ENCODE peak calls at places on chromosomes 5 and 9, in nine cellular contexts. One of them, this sample, is unnamed.

GRCh38 chr5:181114844-181115778 is 15.9 kb downstream of the OR2V1 start:
- DNase-seq in tibial nerve: no peak
- DNase-seq in astrocyte of the spinal cord: peak; percentile 6
- DNase-seq in upper lobe of right lung: peak; percentile 51
- DNase-seq in kidney epithelial cell: peak; percentile 63
- DNase-seq in breast epithelium: no peak
- DNase-seq in IMR-90: peak; percentile 46
- DNase-seq in AG04450: peak; percentile 21
- DNase-seq in cardiac muscle cell: peak; percentile 8
- DNase-seq in this sample: no peak

GRCh38 chr9:72185561-72185960 is 36.3 kb downstream of the GDA start:
- DNase-seq in tibial nerve: no peak
- DNase-seq in astrocyte of the spinal cord: no peak
- DNase-seq in upper lobe of right lung: no peak
- DNase-seq in kidney epithelial cell: no peak
- DNase-seq in breast epithelium: no peak
- DNase-seq in IMR-90: no peak
- DNase-seq in AG04450: no peak
- DNase-seq in cardiac muscle cell: no peak
- DNase-seq in this sample: no peak

GRCh38 chr5:15573594-15573993 is 73.6 kb downstream of the FBXL7 start:
- DNase-seq in tibial nerve: no peak
- DNase-seq in astrocyte of the spinal cord: peak; percentile 13
- DNase-seq in upper lobe of right lung: no peak
- DNase-seq in kidney epithelial cell: no peak
- DNase-seq in breast epithelium: no peak
- DNase-seq in IMR-90: peak; percentile 46
- DNase-seq in AG04450: no peak
- DNase-seq in cardiac muscle cell: no peak
- DNase-seq in this sample: no peak

GRCh38 chr9:134187110-134187531 is 22.8 kb upstream of the RNU6ATAC start:
- DNase-seq in tibial nerve: peak; percentile 11
- DNase-seq in astrocyte of the spinal cord: no peak
- DNase-seq in upper lobe of right lung: peak; percentile 56
- DNase-seq in kidney epithelial cell: no peak
- DNase-seq in breast epithelium: no peak
- DNase-seq in IMR-90: no peak
- DNase-seq in AG04450: no peak
- DNase-seq in cardiac muscle cell: no peak
- DNase-seq in this sample: no peak

GRCh38 chr9:89213481-89213880 is 34.9 kb upstream of the SHC3 start:
- DNase-seq in tibial nerve: no peak
- DNase-seq in astrocyte of the spinal cord: no peak
- DNase-seq in upper lobe of right lung: no peak
- DNase-seq in kidney epithelial cell: no peak
- DNase-seq in breast epithelium: no peak
- DNase-seq in IMR-90: no peak
- DNase-seq in AG04450: no peak
- DNase-seq in cardiac muscle cell: peak; percentile 19
- DNase-seq in this sample: no peak

GRCh38 chr9:93355827-93356226 is 95.7 kb upstream of the FAM120A start:
- DNase-seq in tibial nerve: no peak
- DNase-seq in astrocyte of the spinal cord: no peak
- DNase-seq in upper lobe of right lung: no peak
- DNase-seq in kidney epithelial cell: no peak
- DNase-seq in breast epithelium: no peak
- DNase-seq in IMR-90: no peak
- DNase-seq in AG04450: no peak
- DNase-seq in cardiac muscle cell: no peak
- DNase-seq in this sample: no peak

GRCh38 chr9:134662143-134662876 is 20.7 kb downstream of the COL5A1 start:
- DNase-seq in tibial nerve: no peak
- DNase-seq in astrocyte of the spinal cord: peak; percentile 87
- DNase-seq in upper lobe of right lung: peak; percentile 67
- DNase-seq in kidney epithelial cell: no peak
- DNase-seq in breast epithelium: no peak
- DNase-seq in IMR-90: peak; percentile 88
- DNase-seq in AG04450: peak; percentile 56
- DNase-seq in cardiac muscle cell: peak; percentile 95
- DNase-seq in this sample: peak; percentile 75

GRCh38 chr9:29514336-29514735 is 1941.1 kb upstream of the C9orf72 start:
- DNase-seq in tibial nerve: no peak
- DNase-seq in astrocyte of the spinal cord: no peak
- DNase-seq in upper lobe of right lung: no peak
- DNase-seq in kidney epithelial cell: no peak
- DNase-seq in breast epithelium: no peak
- DNase-seq in IMR-90: no peak
- DNase-seq in AG04450: no peak
- DNase-seq in cardiac muscle cell: no peak
- DNase-seq in this sample: no peak

GRCh38 chr5:149902177-149902576 is 42.4 kb downstream of the PDE6A start:
- DNase-seq in tibial nerve: no peak
- DNase-seq in astrocyte of the spinal cord: no peak
- DNase-seq in upper lobe of right lung: no peak
- DNase-seq in kidney epithelial cell: no peak
- DNase-seq in breast epithelium: no peak
- DNase-seq in IMR-90: no peak
- DNase-seq in AG04450: no peak
- DNase-seq in cardiac muscle cell: no peak
- DNase-seq in this sample: no peak

GRCh38 chr9:15696979-15697378 is 144.1 kb downstream of the CCDC171 start:
- DNase-seq in tibial nerve: no peak
- DNase-seq in astrocyte of the spinal cord: no peak
- DNase-seq in upper lobe of right lung: no peak
- DNase-seq in kidney epithelial cell: no peak
- DNase-seq in breast epithelium: no peak
- DNase-seq in IMR-90: peak; percentile 36
- DNase-seq in AG04450: no peak
- DNase-seq in cardiac muscle cell: peak; percentile 18
- DNase-seq in this sample: peak; percentile 34

GRCh38 chr9:131096490-131097258 is at the start of gene AIF1L:
- DNase-seq in tibial nerve: no peak
- DNase-seq in astrocyte of the spinal cord: no peak
- DNase-seq in upper lobe of right lung: peak; percentile 73
- DNase-seq in kidney epithelial cell: no peak
- DNase-seq in breast epithelium: no peak
- DNase-seq in IMR-90: no peak
- DNase-seq in AG04450: no peak
- DNase-seq in cardiac muscle cell: no peak
- DNase-seq in this sample: no peak

GRCh38 chr9:131097259-131097947 is 1.1 kb downstream of the AIF1L start:
- DNase-seq in tibial nerve: no peak
- DNase-seq in astrocyte of the spinal cord: no peak
- DNase-seq in upper lobe of right lung: no peak
- DNase-seq in kidney epithelial cell: no peak
- DNase-seq in breast epithelium: no peak
- DNase-seq in IMR-90: no peak
- DNase-seq in AG04450: no peak
- DNase-seq in cardiac muscle cell: no peak
- DNase-seq in this sample: no peak

GRCh38 chr9:131094622-131095021 is 1.7 kb upstream of the AIF1L start:
- DNase-seq in tibial nerve: no peak
- DNase-seq in astrocyte of the spinal cord: no peak
- DNase-seq in upper lobe of right lung: no peak
- DNase-seq in kidney epithelial cell: no peak
- DNase-seq in breast epithelium: no peak
- DNase-seq in IMR-90: peak; percentile 37
- DNase-seq in AG04450: peak; percentile 24
- DNase-seq in cardiac muscle cell: peak; percentile 51
- DNase-seq in this sample: no peak

GRCh38 chr9:131094015-131094414 is 2.3 kb upstream of the AIF1L start:
- DNase-seq in tibial nerve: no peak
- DNase-seq in astrocyte of the spinal cord: no peak
- DNase-seq in upper lobe of right lung: no peak
- DNase-seq in kidney epithelial cell: no peak
- DNase-seq in breast epithelium: no peak
- DNase-seq in IMR-90: no peak
- DNase-seq in AG04450: no peak
- DNase-seq in cardiac muscle cell: no peak
- DNase-seq in this sample: no peak

GRCh38 chr9:131095666-131096489 is 453 bp upstream of the AIF1L start:
- DNase-seq in tibial nerve: no peak
- DNase-seq in astrocyte of the spinal cord: no peak
- DNase-seq in upper lobe of right lung: no peak
- DNase-seq in kidney epithelial cell: no peak
- DNase-seq in breast epithelium: no peak
- DNase-seq in IMR-90: no peak
- DNase-seq in AG04450: no peak
- DNase-seq in cardiac muscle cell: peak; percentile 19
- DNase-seq in this sample: no peak
- TF ChIP-seq CTCF in tibial nerve: no peak
- TF ChIP-seq CTCF in astrocyte of the spinal cord: peak; percentile 20
- TF ChIP-seq CTCF in upper lobe of right lung: peak; percentile 21
- TF ChIP-seq CTCF in kidney epithelial cell: peak; percentile 36
- TF ChIP-seq CTCF in breast epithelium: no peak
- TF ChIP-seq CTCF in IMR-90: peak; percentile 9
- TF ChIP-seq CTCF in AG04450: peak; percentile 19
- TF ChIP-seq CTCF in cardiac muscle cell: no peak
- TF ChIP-seq CTCF in this sample: peak; percentile 18

GRCh38 chr5:74863726-74864125 is 2.5 kb downstream of the FAM169A start:
- DNase-seq in tibial nerve: no peak
- DNase-seq in astrocyte of the spinal cord: no peak
- DNase-seq in upper lobe of right lung: no peak
- DNase-seq in kidney epithelial cell: no peak
- DNase-seq in breast epithelium: no peak
- DNase-seq in IMR-90: no peak
- DNase-seq in AG04450: no peak
- DNase-seq in cardiac muscle cell: no peak
- DNase-seq in this sample: no peak
- H3K4me3 ChIP-seq in tibial nerve: no peak overlapping the region
- H3K4me3 ChIP-seq in astrocyte of the spinal cord: no peak overlapping the region
- H3K4me3 ChIP-seq in upper lobe of right lung: no peak overlapping the region
- H3K4me3 ChIP-seq in kidney epithelial cell: no peak overlapping the region
- H3K4me3 ChIP-seq in breast epithelium: no peak overlapping the region
- H3K4me3 ChIP-seq in IMR-90: no peak overlapping the region
- H3K4me3 ChIP-seq in AG04450: no peak overlapping the region
- H3K4me3 ChIP-seq in cardiac muscle cell: no peak overlapping the region
- H3K4me3 ChIP-seq in this sample: no peak overlapping the region

GRCh38 chr5:167029488-167029887 is 1262.0 kb upstream of the WWC1 start:
- DNase-seq in tibial nerve: no peak
- DNase-seq in astrocyte of the spinal cord: no peak
- DNase-seq in upper lobe of right lung: no peak
- DNase-seq in kidney epithelial cell: no peak
- DNase-seq in breast epithelium: no peak
- DNase-seq in IMR-90: no peak
- DNase-seq in AG04450: no peak
- DNase-seq in cardiac muscle cell: no peak
- DNase-seq in this sample: no peak

GRCh38 chr5:167036585-167036984 is 1254.9 kb upstream of the WWC1 start:
- DNase-seq in tibial nerve: no peak
- DNase-seq in astrocyte of the spinal cord: no peak
- DNase-seq in upper lobe of right lung: no peak
- DNase-seq in kidney epithelial cell: no peak
- DNase-seq in breast epithelium: no peak
- DNase-seq in IMR-90: no peak
- DNase-seq in AG04450: no peak
- DNase-seq in cardiac muscle cell: no peak
- DNase-seq in this sample: no peak

DNA sequence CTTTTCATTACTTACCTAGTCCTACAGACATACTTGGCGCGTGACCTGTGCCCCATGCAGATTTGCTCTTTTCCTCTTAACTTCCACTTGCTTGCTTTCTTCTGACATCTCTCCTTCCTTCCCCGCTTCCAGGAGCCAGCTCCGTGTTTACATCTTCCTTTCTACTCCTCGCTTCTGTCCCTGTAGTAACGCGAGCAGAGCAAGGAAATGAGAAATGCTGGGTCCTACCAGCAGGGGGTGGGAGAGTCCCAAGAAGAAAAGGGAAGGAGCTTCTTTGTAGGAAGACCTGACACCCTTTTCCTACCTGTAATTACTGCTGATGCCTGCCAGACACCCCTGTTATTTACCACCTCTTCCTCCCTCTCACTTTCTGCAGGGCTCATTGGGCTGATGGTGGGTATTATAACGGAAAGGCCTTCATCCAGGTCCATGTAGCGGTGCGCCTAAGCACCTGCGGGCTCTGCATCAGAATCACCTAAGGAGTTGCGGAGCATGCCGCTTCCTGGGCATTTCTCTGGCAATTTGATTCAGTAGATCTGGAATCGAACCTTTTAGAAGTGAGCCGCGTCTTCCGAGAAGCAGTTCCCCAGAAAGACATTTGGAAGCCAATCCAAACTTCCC is 1260.8 kb upstream of the WWC1 start:
- DNase-seq in tibial nerve: no peak
- DNase-seq in astrocyte of the spinal cord: no peak
- DNase-seq in upper lobe of right lung: no peak
- DNase-seq in kidney epithelial cell: no peak
- DNase-seq in breast epithelium: no peak
- DNase-seq in IMR-90: no peak
- DNase-seq in AG04450: no peak
- DNase-seq in cardiac muscle cell: peak; percentile 15
- DNase-seq in this sample: no peak
- TF ChIP-seq CTCF in tibial nerve: no peak
- TF ChIP-seq CTCF in astrocyte of the spinal cord: peak; percentile 20
- TF ChIP-seq CTCF in upper lobe of right lung: no peak
- TF ChIP-seq CTCF in kidney epithelial cell: peak; percentile 38
- TF ChIP-seq CTCF in breast epithelium: no peak
- TF ChIP-seq CTCF in IMR-90: no peak
- TF ChIP-seq CTCF in AG04450: peak; percentile 17
- TF ChIP-seq CTCF in cardiac muscle cell: peak; percentile 34
- TF ChIP-seq CTCF in this sample: peak; percentile 33

GRCh38 chr5:144092510-144092909 is 77.9 kb downstream of the YIPF5 start:
- DNase-seq in tibial nerve: no peak
- DNase-seq in astrocyte of the spinal cord: no peak
- DNase-seq in upper lobe of right lung: no peak
- DNase-seq in kidney epithelial cell: no peak
- DNase-seq in breast epithelium: no peak
- DNase-seq in IMR-90: no peak
- DNase-seq in AG04450: no peak
- DNase-seq in cardiac muscle cell: no peak
- DNase-seq in this sample: no peak

GRCh38 chr5:144088211-144088965 is 82.1 kb downstream of the YIPF5 start:
- DNase-seq in tibial nerve: no peak
- DNase-seq in astrocyte of the spinal cord: peak; percentile 7
- DNase-seq in upper lobe of right lung: no peak
- DNase-seq in kidney epithelial cell: no peak
- DNase-seq in breast epithelium: no peak
- DNase-seq in IMR-90: peak; percentile 60
- DNase-seq in AG04450: no peak
- DNase-seq in cardiac muscle cell: peak; percentile 76
- DNase-seq in this sample: no peak

GRCh38 chr5:144093400-144093799 is 77.1 kb downstream of the YIPF5 start:
- DNase-seq in tibial nerve: no peak
- DNase-seq in astrocyte of the spinal cord: no peak
- DNase-seq in upper lobe of right lung: no peak
- DNase-seq in kidney epithelial cell: no peak
- DNase-seq in breast epithelium: no peak
- DNase-seq in IMR-90: no peak
- DNase-seq in AG04450: no peak
- DNase-seq in cardiac muscle cell: no peak
- DNase-seq in this sample: no peak

DNA sequence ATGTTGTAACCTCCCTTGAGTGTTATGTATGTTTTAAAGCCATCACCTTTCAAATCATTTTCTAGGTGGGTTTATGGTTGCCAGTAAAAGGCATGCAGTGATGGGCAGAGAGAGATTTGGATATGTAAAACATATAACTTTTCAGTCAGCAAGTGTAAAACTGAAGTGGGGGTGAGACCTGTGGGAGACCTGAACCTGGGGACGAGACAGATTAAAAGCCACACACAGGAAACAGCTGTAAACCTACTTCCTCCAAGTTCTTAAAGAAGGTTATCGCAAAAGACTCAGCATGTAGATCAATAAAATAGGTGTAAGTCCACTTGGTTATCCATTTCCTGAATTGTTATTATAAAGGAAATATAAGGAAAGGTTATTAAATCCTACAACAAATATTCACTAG is 76.6 kb downstream of the YIPF5 start:
- DNase-seq in tibial nerve: no peak
- DNase-seq in astrocyte of the spinal cord: no peak
- DNase-seq in upper lobe of right lung: no peak
- DNase-seq in kidney epithelial cell: no peak
- DNase-seq in breast epithelium: no peak
- DNase-seq in IMR-90: no peak
- DNase-seq in AG04450: no peak
- DNase-seq in cardiac muscle cell: no peak
- DNase-seq in this sample: no peak
- H3K4me3 ChIP-seq in tibial nerve: no peak overlapping the region
- H3K4me3 ChIP-seq in astrocyte of the spinal cord: no peak overlapping the region
- H3K4me3 ChIP-seq in upper lobe of right lung: no peak overlapping the region
- H3K4me3 ChIP-seq in kidney epithelial cell: no peak overlapping the region
- H3K4me3 ChIP-seq in breast epithelium: no peak overlapping the region
- H3K4me3 ChIP-seq in IMR-90: no peak overlapping the region
- H3K4me3 ChIP-seq in AG04450: no peak overlapping the region
- H3K4me3 ChIP-seq in cardiac muscle cell: no peak overlapping the region
- H3K4me3 ChIP-seq in this sample: no peak overlapping the region

This sample was measured in astrocyte of the cerebellum.